ENCODE peak calls at places on chromosomes 2 and 18, in five cellular contexts. E is IMR-90, H is K562, I is GM12878, M is SK-N-SH. S is an unnamed sample.
A peak's percentile ranks its signal among the peaks of the same experiment; 100 is the strongest.

GRCh38 chr2:238255636-238256035 is 15.8 kb upstream of the HES6 start:
- DNase-seq in H (no peak), M (no peak), I (no peak), E (no peak), S (no peak)

GRCh38 chr2:23767871-23768611 is 158.9 kb downstream of the ATAD2B start:
- DNase-seq in I (no peak), E (no peak), M (no peak), H (no peak), S (no peak)

GRCh38 chr2:96509114-96509846 is 4.1 kb upstream of the NEURL3 start:
- DNase-seq in E (peak; percentile 84), M (peak; percentile 92), H (peak; percentile 83), I (peak; percentile 59), S (peak; percentile 78)

GRCh38 chr2:228709788-228710371 is 528.4 kb upstream of the SPHKAP start:
- DNase-seq in H (no peak), E (no peak), I (no peak), M (no peak), S (no peak)

GRCh38 chr2:64417624-64418023 is 36.3 kb upstream of the LGALSL start:
- DNase-seq in M (no peak), E (no peak), H (no peak), I (no peak), S (no peak)

GRCh38 chr2:29259221-29259620 is 144.0 kb downstream of the CLIP4 start:
- DNase-seq in I (no peak), E (peak; percentile 58), H (no peak), M (no peak), S (no peak)

GRCh38 chr2:185990861-185991525 is 252.4 kb downstream of the FSIP2 start:
- DNase-seq in M (no peak), H (no peak), E (peak; percentile 1), I (no peak), S (peak; percentile 59)

GRCh38 chr2:20479835-20480234 is 33.0 kb downstream of the RHOB start:
- DNase-seq in M (no peak), I (no peak), E (no peak), H (no peak), S (no peak)

GRCh38 chr18:73793386-73793785 is 354.2 kb downstream of the FBXO15 start:
- DNase-seq in E (peak; percentile 75), M (no peak), H (no peak), I (no peak), S (no peak)

GRCh38 chr2:130729311-130730299 is 735 bp downstream of the GPR148 start:
- DNase-seq in M (no peak), E (no peak), I (no peak), H (no peak), S (no peak)

GRCh38 chr2:89850481-89850880 is 1159.0 kb downstream of the RPIA start:
- DNase-seq in E (no peak), H (peak; percentile 2), M (no peak), I (no peak), S (no peak)

GRCh38 chr18:26335139-26335933 is 109.1 kb downstream of the TAF4B start:
- DNase-seq in H (no peak), I (no peak), M (peak; percentile 23), E (no peak), S (no peak)

DNA sequence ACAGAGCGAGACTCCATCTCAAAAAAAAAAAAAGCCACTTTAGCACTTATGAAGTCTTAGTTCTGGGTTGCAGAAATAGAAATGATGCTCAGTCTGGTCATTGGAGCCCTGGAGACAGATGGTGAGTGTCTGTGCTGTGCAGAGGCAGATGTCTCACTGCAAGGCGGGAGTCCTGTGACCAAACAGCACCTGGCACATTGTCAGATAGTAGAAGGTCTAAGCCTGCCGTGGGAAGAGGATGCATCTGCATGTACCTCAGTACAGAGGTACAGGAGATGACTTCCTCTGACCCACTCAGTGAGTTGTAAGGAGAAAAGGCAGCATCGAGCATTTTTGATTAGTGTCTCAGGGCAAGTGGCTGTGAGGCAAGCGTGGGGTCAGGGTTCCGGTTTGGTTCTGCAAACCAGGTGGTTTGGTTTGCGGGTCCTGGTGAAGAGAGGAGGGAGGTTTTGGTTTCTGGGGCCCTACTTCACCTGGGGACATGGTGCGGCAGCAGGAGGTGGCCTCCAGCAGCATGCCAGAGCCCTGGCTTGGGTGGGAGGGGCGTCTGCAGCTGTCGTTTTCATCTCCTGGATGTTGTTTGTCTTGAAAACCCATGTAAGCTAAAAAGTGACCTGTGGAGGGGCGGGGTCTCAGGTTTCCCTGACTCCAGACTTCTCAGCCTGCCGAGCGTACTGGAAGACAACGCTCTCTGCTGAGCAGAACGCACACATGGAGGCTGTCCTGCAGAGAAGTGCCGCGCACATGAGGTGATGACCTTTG is 3.8 kb downstream of the RBFA start:
- DNase-seq in H (no peak), E (no peak), I (no peak), M (no peak), S (no peak)
- TF ChIP-seq MXI1 in H (no peak), E (no peak), I (no peak), M (no peak), S (no peak)

GRCh38 chr18:52353589-52353988 is 13.6 kb downstream of the DCC start:
- DNase-seq in I (no peak), H (no peak), E (no peak), M (no peak), S (no peak)
- TF ChIP-seq MXI1 in I (no peak), H (no peak), E (no peak), M (no peak), S (no peak)

DNA sequence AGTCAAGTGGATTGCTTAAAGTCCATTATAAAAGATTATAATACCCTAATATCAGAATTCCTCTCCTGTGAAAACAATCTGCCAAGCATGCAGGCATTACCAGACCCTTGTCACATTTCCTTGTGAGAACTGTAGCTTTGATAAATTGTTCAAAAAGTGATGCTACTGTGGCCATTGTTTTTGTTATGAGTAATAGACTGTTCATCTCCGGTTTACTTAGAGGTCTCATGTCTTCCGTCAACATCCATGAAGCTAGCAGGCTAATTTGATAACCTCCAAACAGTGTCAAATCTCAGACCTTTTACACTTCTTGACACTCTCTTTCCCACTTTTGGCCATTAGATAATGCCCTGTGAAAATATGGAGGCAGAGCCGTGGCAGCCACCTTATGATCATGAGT is 342.7 kb downstream of the CPS1 start:
- DNase-seq in M (no peak), I (no peak), H (no peak), E (no peak), S (peak; percentile 30)
- TF ChIP-seq MXI1 in M (no peak), I (no peak), H (no peak), E (no peak), S (no peak)

DNA sequence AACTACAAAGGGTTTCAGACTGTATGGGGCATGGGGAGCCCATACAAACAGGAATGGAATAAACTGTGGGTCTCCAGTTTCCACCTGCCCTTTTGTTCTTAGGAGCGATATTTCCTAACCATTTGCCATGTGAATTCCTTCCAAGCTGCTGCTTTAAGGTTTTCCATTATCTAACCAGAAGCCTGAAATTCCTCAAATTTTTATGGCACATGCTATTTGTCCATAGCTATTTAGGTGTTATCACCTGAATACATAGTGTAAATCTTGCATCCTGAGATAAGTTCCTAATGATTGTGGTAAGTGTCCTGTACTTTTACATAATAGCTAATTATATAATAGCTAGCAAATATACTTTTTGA is 17.4 kb upstream of the PAIP2B start:
- DNase-seq in M (no peak), E (no peak), H (no peak), I (no peak), S (no peak)
- TF ChIP-seq MXI1 in M (no peak), E (no peak), H (no peak), I (no peak), S (no peak)

DNA sequence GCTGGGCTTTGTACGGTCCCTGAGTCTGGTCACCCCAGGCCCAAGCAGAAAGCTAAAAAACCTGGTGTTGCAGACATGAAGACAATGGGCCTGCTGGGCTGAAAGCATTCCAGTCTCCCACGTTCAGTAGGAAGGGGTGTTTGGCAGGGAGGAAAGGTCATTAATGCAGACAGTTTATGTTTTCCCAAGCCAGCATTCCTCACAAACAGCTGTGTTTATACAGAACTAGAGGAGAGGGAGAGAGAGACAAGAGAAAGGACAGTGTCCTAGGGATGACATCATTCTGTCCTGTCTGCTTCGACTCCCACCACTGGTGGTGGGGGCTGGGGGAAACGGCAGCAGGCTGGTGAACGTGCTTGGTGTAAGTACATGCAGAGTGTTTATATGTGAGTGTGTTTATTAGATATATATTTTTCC is 380.6 kb downstream of the TNS1 start:
- DNase-seq in M (peak; percentile 47), H (no peak), E (peak; percentile 98), I (no peak), S (peak; percentile 85)
- TF ChIP-seq MXI1 in M (no peak), H (no peak), E (no peak), I (no peak), S (peak; percentile 32)

DNA sequence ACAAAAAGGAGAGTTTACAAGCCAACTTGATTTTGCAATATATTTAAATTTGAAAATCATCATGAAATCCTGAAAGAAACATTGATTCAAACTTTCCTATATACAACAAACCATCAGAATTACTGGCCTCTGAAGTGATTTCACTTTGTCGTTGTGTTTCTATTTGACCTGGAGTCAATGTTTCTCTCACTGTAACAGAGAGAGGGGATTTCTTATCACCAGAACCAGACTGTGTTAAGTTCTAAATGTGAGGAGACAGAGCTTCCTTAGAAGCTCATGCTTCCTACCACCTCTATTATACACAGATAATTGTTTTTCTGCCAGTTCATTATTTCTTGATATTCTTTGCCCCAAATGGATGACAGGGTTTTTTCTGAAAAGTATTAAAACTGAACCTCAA is 245.0 kb upstream of the RND3 start:
- DNase-seq in I (no peak), E (no peak), M (no peak), H (no peak), S (no peak)
- TF ChIP-seq MXI1 in I (no peak), E (no peak), M (no peak), H (no peak), S (no peak)

GRCh38 chr2:162200636-162201035 is 42.6 kb downstream of the FAP start:
- DNase-seq in I (no peak), E (no peak), M (no peak), H (no peak), S (no peak)

GRCh38 chr2:162196611-162197010 is 44.6 kb upstream of the GCG start:
- DNase-seq in E (peak; percentile 91), I (no peak), H (no peak), M (no peak), S (no peak)

GRCh38 chr2:162198239-162198638 is 45.0 kb downstream of the FAP start:
- DNase-seq in H (no peak), I (no peak), E (peak; percentile 81), M (no peak), S (no peak)

GRCh38 chr2:162199913-162200312 is 43.3 kb downstream of the FAP start:
- DNase-seq in H (no peak), E (no peak), M (no peak), I (no peak), S (no peak)

GRCh38 chr2:162197095-162197825 is 45.2 kb upstream of the GCG start:
- DNase-seq in H (no peak), E (peak; percentile 89), I (no peak), M (no peak), S (no peak)
- TF ChIP-seq MXI1 in H (no peak), E (no peak), I (no peak), M (no peak), S (no peak)

GRCh38 chr2:180990337-180990736 is 9.9 kb downstream of the UBE2E3 start:
- DNase-seq in M (no peak), I (no peak), E (no peak), H (no peak), S (no peak)
- TF ChIP-seq MXI1 in M (no peak), I (no peak), E (no peak), H (no peak), S (no peak)

S was measured in HepG2.